ENCODE peak calls at places on chromosome 13, in six cellular contexts. P is posterior cingulate gyrus; D is M059J; B is HT1080; Q is ACHN; T is stimulated activated CD4-positive, alpha-beta T cell treated with anti-CD3 and anti-CD28 coated beads, Interleukin-1b, Interleukin-23, amount 100 ng/mL, for 1 hour. J is an unnamed sample.

GRCh38 chr13:34361528-34361927 is 543.6 kb downstream of the RFC3 start:
- DNase-seq in D (peak), Q (no peak), B (no peak), P (no peak), T (no peak), J (no peak)

GRCh38 chr13:94073006-94073744 is 406.3 kb downstream of the DCT start:
- DNase-seq in P (no peak), Q (peak), D (peak), T (no peak), B (peak), J (no peak)

GRCh38 chr13:94236876-94237275 is 242.6 kb downstream of the DCT start:
- DNase-seq in P (no peak), B (peak), Q (no peak), T (no peak), D (peak), J (no peak)

GRCh38 chr13:46982856-46983582 is 86.2 kb upstream of the HTR2A start:
- DNase-seq in D (no peak), B (no peak), T (no peak), Q (no peak), P (no peak), J (no peak)

GRCh38 chr13:99752373-99752772 is 219.2 kb downstream of the ZIC5 start:
- DNase-seq in T (no peak), B (no peak), P (no peak), D (no peak), Q (no peak), J (no peak)

GRCh38 chr13:112446867-112447266 is 70.7 kb downstream of the SPACA7 start:
- DNase-seq in Q (no peak), T (no peak), P (no peak), D (no peak), B (no peak), J (no peak)

GRCh38 chr13:28161370-28161769 is 23.0 kb downstream of the PAN3 start:
- DNase-seq in P (no peak), D (peak), T (no peak), Q (no peak), B (peak), J (no peak)

GRCh38 chr13:48194392-48194754 is 38.6 kb upstream of the ITM2B start:
- DNase-seq in B (no peak), T (no peak), Q (no peak), P (no peak), D (no peak), J (no peak)

GRCh38 chr13:96992633-96993032 is 1.6 kb downstream of the OXGR1 start:
- DNase-seq in T (no peak), Q (no peak), D (no peak), P (no peak), B (no peak), J (no peak)

GRCh38 chr13:94427313-94427712 is 52.2 kb downstream of the DCT start:
- DNase-seq in P (no peak), T (no peak), B (no peak), D (no peak), Q (no peak), J (no peak)

GRCh38 chr13:97385146-97385545 is 48.8 kb upstream of the RAP2A start:
- DNase-seq in Q (peak), P (no peak), D (no peak), T (no peak), B (no peak), J (no peak)

GRCh38 chr13:49776871-49777270 is 15.6 kb downstream of the KPNA3 start:
- DNase-seq in Q (no peak), D (no peak), P (no peak), B (no peak), T (no peak), J (no peak)

GRCh38 chr13:88022826-88023225 is 351.7 kb downstream of the SLITRK5 start:
- DNase-seq in B (no peak), D (no peak), P (no peak), Q (no peak), T (no peak), J (no peak)

GRCh38 chr13:20195846-20196245 is 3.1 kb upstream of the GJB2 start:
- DNase-seq in P (no peak), D (no peak), Q (no peak), B (no peak), T (no peak), J (no peak)

GRCh38 chr13:49985129-49985528 is 11.7 kb upstream of the TRIM13 start:
- DNase-seq in B (no peak), D (no peak), T (no peak), P (no peak), Q (no peak), J (no peak)

J was measured in dorsolateral prefrontal cortex.